ENCODE peak calls at places on chromosomes 5 and 9, in four cellular contexts. N is A549, K is WTC11, J is K562. A is an unnamed sample.

GRCh38 chr9:32378993-32379729 is 5.3 kb upstream of the ACO1 start:
- DNase-seq in K (no peak), N (peak; percentile 82), J (peak; percentile 36), A (peak; percentile 85)

GRCh38 chr9:94577541-94577940 is 16.1 kb downstream of the FBP2 start:
- DNase-seq in K (no peak), J (no peak), N (no peak), A (no peak)

GRCh38 chr5:103273952-103274351 is 15.4 kb downstream of the MACIR start:
- DNase-seq in K (no peak), N (no peak), J (no peak), A (no peak)

GRCh38 chr9:112361602-112362001 is 18.3 kb upstream of the HSDL2 start:
- DNase-seq in J (peak; percentile 18), K (no peak), N (peak; percentile 60), A (peak; percentile 37)

GRCh38 chr5:19314840-19315239 is 673.2 kb downstream of the CDH18 start:
- DNase-seq in K (no peak), J (no peak), N (peak; percentile 72), A (no peak)

GRCh38 chr5:153658151-153658550 is 167.7 kb downstream of the GRIA1 start:
- DNase-seq in J (no peak), K (no peak), N (no peak), A (no peak)

GRCh38 chr5:42930934-42931333 is 109.2 kb downstream of the ANXA2R start:
- DNase-seq in N (no peak), J (no peak), K (no peak), A (no peak)

GRCh38 chr9:126403451-126403850 is 76.8 kb downstream of the MVB12B start:
- DNase-seq in N (no peak), K (no peak), J (no peak), A (no peak)

GRCh38 chr5:14105717-14106435 is 37.3 kb upstream of the TRIO start:
- DNase-seq in N (peak; percentile 76), K (no peak), J (no peak), A (peak; percentile 22)

GRCh38 chr9:14153310-14153720 is 160.6 kb downstream of the NFIB start:
- DNase-seq in K (no peak), N (no peak), J (no peak), A (no peak)

GRCh38 chr9:18747590-18747989 is 273.6 kb downstream of the ADAMTSL1 start:
- DNase-seq in J (no peak), N (no peak), K (no peak), A (no peak)

GRCh38 chr9:69131682-69132081 is 42.4 kb upstream of the TJP2 start:
- DNase-seq in N (peak; percentile 26), K (no peak), J (no peak), A (peak; percentile 93)

GRCh38 chr9:22401671-22402070 is 45.0 kb upstream of the DMRTA1 start:
- DNase-seq in N (no peak), K (no peak), J (no peak), A (no peak)

GRCh38 chr5:180673371-180674252 is 24.2 kb upstream of the FLT4 start:
- DNase-seq in K (peak; percentile 50), N (no peak), J (no peak), A (no peak)

GRCh38 chr9:114434878-114435311 is 47.1 kb upstream of the AKNA start:
- DNase-seq in K (peak; percentile 49), N (peak; percentile 47), J (peak; percentile 31), A (peak; percentile 33)

GRCh38 chr5:154523104-154523503 is 45.1 kb upstream of the HAND1 start:
- DNase-seq in K (no peak), N (no peak), J (no peak), A (no peak)

GRCh38 chr5:19902316-19902934 is 85.6 kb downstream of the CDH18 start:
- DNase-seq in J (no peak), N (no peak), K (peak; percentile 18), A (no peak)

GRCh38 chr9:130451509-130452388 is 7.0 kb downstream of the ASS1 start:
- DNase-seq in K (peak; percentile 80), J (peak; percentile 74), N (peak; percentile 70), A (peak; percentile 61)

GRCh38 chr9:89759563-89759962 is 154.8 kb downstream of the GADD45G start:
- DNase-seq in K (no peak), N (no peak), J (no peak), A (no peak)

GRCh38 chr9:38254756-38255155 is 137.7 kb upstream of the ALDH1B1 start:
- DNase-seq in K (no peak), N (no peak), J (no peak), A (no peak)

GRCh38 chr9:107438211-107439030 is 51.1 kb downstream of the KLF4 start:
- DNase-seq in N (no peak), J (no peak), K (peak; percentile 65), A (no peak)

GRCh38 chr5:32501623-32502022 is 57.1 kb upstream of the ZFR start:
- DNase-seq in J (no peak), N (no peak), K (no peak), A (no peak)

GRCh38 chr9:117250610-117251215 is 164.1 kb downstream of the ASTN2 start:
- DNase-seq in J (peak; percentile 10), K (no peak), N (no peak), A (no peak)

GRCh38 chr5:1757511-1757910 is 42.1 kb downstream of the MRPL36 start:
- DNase-seq in K (no peak), N (no peak), J (no peak), A (no peak)

GRCh38 chr5:111859031-111859430 is 102.0 kb upstream of the NREP start:
- DNase-seq in N (no peak), K (no peak), J (no peak), A (no peak)

GRCh38 chr5:114581136-114581535 is 219.3 kb downstream of the KCNN2 start:
- DNase-seq in K (no peak), N (no peak), J (no peak), A (no peak)

GRCh38 chr5:2756211-2756746 is 4.8 kb upstream of the IRX2 start:
- DNase-seq in N (peak; percentile 37), K (peak; percentile 79), J (no peak), A (no peak)

DNA sequence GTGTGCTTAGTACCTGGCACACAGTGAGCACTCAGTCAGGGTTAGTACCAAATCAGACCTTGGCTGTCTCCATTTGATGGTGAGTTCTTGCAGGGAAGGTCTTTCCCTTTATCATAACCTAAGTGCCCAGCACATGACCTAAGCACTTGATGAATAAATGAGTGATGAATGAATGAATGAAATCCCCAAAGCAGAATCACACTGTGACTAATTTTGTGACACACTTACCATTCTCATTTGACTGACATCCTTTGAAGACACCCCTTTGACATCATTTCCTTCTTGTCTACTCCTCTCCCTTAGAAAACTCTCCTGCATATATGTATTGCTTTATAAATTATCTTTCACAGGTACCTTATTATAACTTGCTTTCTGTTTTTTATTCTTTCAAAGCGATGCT is 130.2 kb upstream of the ELL2 start:
- DNase-seq in K (no peak), N (no peak), J (no peak), A (no peak)
- TF ChIP-seq HMGXB4 in K (no peak), N (no peak), J (no peak), A (no peak)

GRCh38 chr9:124776952-124777645 is at the start of gene OLFML2A:
- DNase-seq in K (peak; percentile 66), N (peak; percentile 41), J (peak; percentile 37), A (no peak)
- TF ChIP-seq HMGXB4 in K (peak; percentile 98), N (peak; percentile 15), J (no peak), A (peak; percentile 43)

GRCh38 chr5:120062515-120062917 is 401.6 kb upstream of the PRR16 start:
- DNase-seq in J (no peak), K (no peak), N (no peak), A (no peak)
- TF ChIP-seq HMGXB4 in J (no peak), K (no peak), N (no peak), A (no peak)

DNA sequence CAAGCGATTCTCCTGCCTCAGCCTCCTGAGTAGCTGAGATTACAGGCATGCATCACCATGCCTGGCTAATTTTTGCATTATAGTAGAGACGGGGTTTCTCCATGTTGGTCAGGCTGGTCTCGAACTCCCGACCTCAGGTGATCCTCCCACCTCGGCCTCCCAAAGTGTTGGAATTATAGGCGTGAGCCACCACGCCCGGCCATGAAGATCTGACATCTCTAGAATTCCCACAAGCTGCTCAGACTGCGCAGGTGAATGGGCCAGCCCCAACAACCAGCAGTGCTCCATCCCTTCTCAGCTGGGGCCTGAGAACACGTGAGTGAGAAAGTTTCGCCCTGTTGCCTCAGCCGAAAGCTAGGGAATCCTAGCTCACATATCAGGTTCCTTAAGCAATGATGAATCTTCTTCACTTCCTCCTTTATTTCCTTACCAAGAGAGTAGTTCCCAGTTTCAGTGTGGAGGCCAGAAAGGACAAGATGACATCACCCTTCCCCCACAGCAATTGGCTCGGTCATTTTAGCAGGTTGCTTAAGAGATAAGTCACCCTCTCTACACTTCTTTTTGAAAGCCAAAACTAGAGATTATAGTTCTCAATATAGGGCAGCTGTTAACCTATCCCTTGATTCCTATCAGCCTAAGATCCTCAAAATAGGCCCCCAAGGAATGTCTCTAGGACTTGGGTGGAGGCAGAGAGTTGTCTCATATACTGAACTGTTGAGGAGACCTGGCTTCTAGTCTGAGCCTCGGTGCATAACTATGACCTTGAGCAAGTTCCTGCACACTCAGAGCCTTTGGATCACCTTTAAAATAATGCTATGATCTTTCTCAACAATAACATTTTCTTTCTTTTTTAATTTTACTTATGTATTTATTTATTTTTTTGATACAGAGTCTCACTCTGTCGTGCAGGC is 23.9 kb upstream of the PPP2CA start:
- DNase-seq in K (no peak), J (peak; percentile 46), N (peak; percentile 45), A (no peak)
- TF ChIP-seq HMGXB4 in K (no peak), J (no peak), N (no peak), A (no peak)

DNA sequence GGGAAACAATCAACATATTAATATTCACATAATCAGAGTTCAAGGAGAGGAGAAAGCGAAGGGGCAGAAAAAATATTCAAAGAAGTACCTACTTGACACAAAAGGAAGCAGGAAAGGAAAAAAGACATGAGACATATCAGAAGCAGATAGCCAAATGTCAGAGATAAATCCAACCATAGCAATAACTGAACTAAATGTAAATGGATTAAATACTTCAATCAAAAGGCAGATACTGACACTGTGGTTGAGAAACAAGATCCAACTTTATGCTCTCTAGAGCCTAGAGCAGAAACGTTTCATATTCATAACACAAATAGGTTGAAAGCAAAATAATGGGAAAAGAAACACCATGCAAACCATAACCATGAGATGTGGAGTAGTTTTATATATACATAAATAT is 9.0 kb downstream of the MRPS2 start:
- DNase-seq in K (no peak), N (no peak), J (no peak), A (no peak)
- TF ChIP-seq HMGXB4 in K (no peak), N (no peak), J (no peak), A (no peak)

GRCh38 chr9:30575691-30576090 is 1808.8 kb upstream of the ACO1 start:
- DNase-seq in K (no peak), N (no peak), J (no peak), A (no peak)

GRCh38 chr9:30579810-30580209 is 1804.6 kb upstream of the ACO1 start:
- DNase-seq in K (no peak), N (no peak), J (no peak), A (no peak)

GRCh38 chr9:30574355-30575151 is 1809.9 kb upstream of the ACO1 start:
- DNase-seq in J (no peak), K (peak; percentile 21), N (peak; percentile 1), A (no peak)

GRCh38 chr9:30575218-30575617 is 1809.2 kb upstream of the ACO1 start:
- DNase-seq in J (no peak), K (no peak), N (no peak), A (no peak)
- TF ChIP-seq HMGXB4 in J (no peak), K (no peak), N (no peak), A (no peak)

DNA sequence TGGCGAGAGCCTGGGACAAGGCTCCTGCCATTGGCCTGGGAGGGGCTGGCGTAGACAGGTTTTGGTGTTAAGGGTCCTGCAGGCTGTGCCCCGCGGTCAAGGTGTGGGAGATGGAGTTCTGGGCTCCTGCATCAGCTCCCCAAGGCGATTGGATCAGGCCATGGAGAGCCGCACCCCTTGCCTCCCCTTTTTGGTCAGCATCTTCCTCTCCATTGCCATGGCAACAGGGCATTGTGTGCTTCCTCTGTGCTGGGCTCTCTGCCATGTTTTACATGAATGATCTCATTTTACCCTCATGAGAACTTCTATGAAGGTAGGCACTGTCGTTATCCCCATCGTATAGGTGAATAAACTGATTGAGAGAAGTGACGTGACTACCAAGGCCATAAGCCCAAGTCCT is 344.3 kb upstream of the CLINT1 start:
- DNase-seq in K (no peak), N (no peak), J (no peak), A (no peak)
- TF ChIP-seq HMGXB4 in K (no peak), N (no peak), J (no peak), A (no peak)